ENCODE peak calls at places on chromosomes 11 and 22, in five cellular contexts. L is esophagus squamous epithelium, V is GM23248, I is PC-9, B is tibial nerve. J is an unnamed sample.

GRCh38 chr11:76800466-76801200 is 17.5 kb downstream of the TSKU start:
- DNase-seq in V (no peak), L (no peak), B (no peak), I (no peak), J (no peak)

GRCh38 chr11:92703431-92703830 is 266.0 kb upstream of the MTNR1B start:
- DNase-seq in I (no peak), V (peak; percentile 76), L (no peak), B (no peak), J (no peak)

GRCh38 chr11:113974741-113975470 is at the start of gene HTR3A:
- DNase-seq in L (no peak), V (no peak), I (peak; percentile 53), B (no peak), J (no peak)

GRCh38 chr11:107969219-107969618 is 39.5 kb upstream of the CUL5 start:
- DNase-seq in L (no peak), I (no peak), V (peak; percentile 2), B (no peak), J (no peak)

GRCh38 chr11:75328426-75329277 is 22.8 kb downstream of the ARRB1 start:
- DNase-seq in L (no peak), B (peak; percentile 53), I (peak; percentile 92), V (peak; percentile 86), J (peak; percentile 10)

GRCh38 chr22:41841085-41841712 is 8.3 kb downstream of the SREBF2 start:
- DNase-seq in I (peak; percentile 84), V (no peak), L (no peak), B (no peak), J (no peak)

GRCh38 chr11:129645943-129646342 is 169.7 kb upstream of the TMEM45B start:
- DNase-seq in B (no peak), I (no peak), L (no peak), V (no peak), J (no peak)

GRCh38 chr11:63915961-63916836 is 765 bp downstream of the RCOR2 start:
- DNase-seq in I (no peak), V (peak; percentile 64), B (no peak), L (no peak), J (no peak)

GRCh38 chr22:21731503-21731902 is 4.1 kb downstream of the YPEL1 start:
- DNase-seq in L (no peak), B (no peak), I (no peak), V (no peak), J (no peak)

GRCh38 chr22:25137577-25138525 is 61.8 kb upstream of the CRYBB3 start:
- DNase-seq in I (no peak), B (no peak), V (no peak), L (no peak), J (no peak)

GRCh38 chr22:46665751-46666280 is 45.6 kb downstream of the GRAMD4 start:
- DNase-seq in I (no peak), L (no peak), B (no peak), V (no peak), J (no peak)

GRCh38 chr22:46667245-46667623 is 47.0 kb downstream of the GRAMD4 start:
- DNase-seq in L (no peak), B (no peak), V (no peak), I (no peak), J (no peak)

GRCh38 chr22:46666577-46667244 is 46.5 kb downstream of the GRAMD4 start:
- DNase-seq in V (no peak), I (no peak), B (no peak), L (no peak), J (no peak)

GRCh38 chr22:46669201-46669600 is 49.0 kb downstream of the GRAMD4 start:
- DNase-seq in V (no peak), I (no peak), B (no peak), L (no peak), J (no peak)

DNA sequence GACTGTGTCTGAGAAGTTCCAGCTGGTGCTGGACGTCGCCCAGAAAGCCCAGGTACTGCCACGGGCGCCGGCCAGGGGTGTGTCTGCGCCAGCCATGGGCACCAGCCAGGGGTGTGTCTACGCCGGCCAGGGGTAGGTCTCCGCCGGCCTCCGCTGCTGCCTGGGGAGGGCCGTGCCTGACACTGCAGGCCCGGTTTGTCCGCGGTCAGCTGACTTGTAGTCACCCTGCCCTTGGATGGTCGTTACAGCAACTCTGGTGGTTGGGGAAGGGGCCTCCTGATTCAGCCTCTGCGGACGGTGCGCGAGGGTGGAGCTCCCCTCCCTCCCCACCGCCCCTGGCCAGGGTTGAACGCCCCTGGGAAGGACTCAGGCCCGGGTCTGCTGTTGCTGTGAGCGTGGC is 47.9 kb downstream of the GRAMD4 start:
- DNase-seq in V (no peak), B (no peak), I (no peak), L (no peak), J (no peak)
- H3K36me3 ChIP-seq in V (no peaks in the 10 kb centered on the region), B (peaks cover 88% of the 10 kb centered on the region), I (peaks cover 16% of the 10 kb centered on the region), L (peaks cover 53% of the 10 kb centered on the region), J (no peaks in the 10 kb centered on the region)

GRCh38 chr11:2390091-2390870 is 10.3 kb upstream of the TSSC4 start:
- DNase-seq in I (no peak), B (no peak), V (no peak), L (no peak), J (no peak)
- H3K4me1 ChIP-seq in I (peaks cover 7% of the 10 kb centered on the region), B (peaks cover 75% of the 10 kb centered on the region), V (peaks cover 18% of the 10 kb centered on the region), L (peaks cover 95% of the 10 kb centered on the region), J (peaks cover 54% of the 10 kb centered on the region)

DNA sequence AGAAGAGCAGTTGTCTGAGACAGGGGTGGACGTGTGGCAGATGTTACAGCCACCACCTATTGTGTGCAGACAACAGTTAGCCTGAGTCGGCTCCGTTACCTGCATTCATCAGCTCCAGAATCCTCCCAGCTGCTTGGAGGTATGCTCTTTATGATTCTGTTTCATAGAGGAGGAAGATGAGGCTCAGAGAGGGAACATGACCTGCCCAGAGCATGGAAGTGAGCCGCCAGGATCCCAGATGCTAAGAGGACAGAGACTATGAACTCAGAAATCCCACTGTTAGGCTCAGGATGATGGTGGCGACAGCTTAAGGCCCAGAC is 1.5 kb downstream of the EMID1 start:
- DNase-seq in L (no peak), I (no peak), V (no peak), B (no peak), J (no peak)
- H3K27me3 ChIP-seq in L (peaks cover 24% of the 10 kb centered on the region), I (peaks cover 41% of the 10 kb centered on the region), V (peaks cover 16% of the 10 kb centered on the region), B (no peaks in the 10 kb centered on the region), J (no peaks in the 10 kb centered on the region)

DNA sequence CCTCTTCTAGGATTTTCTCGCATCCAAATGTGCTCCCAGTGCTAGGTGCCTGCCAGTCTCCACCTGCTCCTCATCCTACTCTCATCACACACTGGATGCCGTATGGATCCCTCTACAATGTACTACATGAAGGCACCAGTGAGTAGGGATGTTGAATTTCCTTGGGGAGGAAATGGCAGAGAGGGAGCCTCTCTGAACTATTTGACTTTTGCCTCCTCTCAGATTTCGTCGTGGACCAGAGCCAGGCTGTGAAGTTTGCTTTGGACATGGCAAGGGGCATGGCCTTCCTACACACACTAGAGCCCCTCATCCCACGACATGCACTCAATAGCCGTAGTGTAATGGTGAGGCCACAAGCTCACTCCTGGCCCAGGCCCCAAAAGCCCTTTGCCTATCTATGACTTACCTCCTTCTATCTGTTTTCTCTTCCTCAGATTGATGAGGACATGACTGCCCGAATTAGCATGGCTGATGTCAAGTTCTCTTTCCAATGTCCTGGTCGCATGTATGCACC is 2.5 kb downstream of the TAF10 start:
- DNase-seq in B (no peak), V (no peak), L (no peak), I (no peak), J (no peak)
- H3K36me3 ChIP-seq in B (peaks cover 49% of the 10 kb centered on the region), V (peaks cover 32% of the 10 kb centered on the region), L (peaks cover 29% of the 10 kb centered on the region), I (peaks cover 4% of the 10 kb centered on the region), J (peaks cover 37% of the 10 kb centered on the region)

GRCh38 chr22:28812491-28812890 is 12.1 kb upstream of the XBP1 start:
- DNase-seq in L (no peak), B (no peak), I (no peak), V (no peak), J (no peak)

GRCh38 chr22:28815729-28816128 is 15.4 kb upstream of the XBP1 start:
- DNase-seq in V (no peak), I (no peak), B (no peak), L (no peak), J (no peak)

GRCh38 chr22:28813772-28814518 is 13.6 kb upstream of the XBP1 start:
- DNase-seq in L (no peak), I (peak; percentile 60), B (no peak), V (no peak), J (no peak)

GRCh38 chr22:28816994-28817530 is 16.7 kb upstream of the XBP1 start:
- DNase-seq in I (no peak), V (no peak), L (no peak), B (no peak), J (no peak)

DNA sequence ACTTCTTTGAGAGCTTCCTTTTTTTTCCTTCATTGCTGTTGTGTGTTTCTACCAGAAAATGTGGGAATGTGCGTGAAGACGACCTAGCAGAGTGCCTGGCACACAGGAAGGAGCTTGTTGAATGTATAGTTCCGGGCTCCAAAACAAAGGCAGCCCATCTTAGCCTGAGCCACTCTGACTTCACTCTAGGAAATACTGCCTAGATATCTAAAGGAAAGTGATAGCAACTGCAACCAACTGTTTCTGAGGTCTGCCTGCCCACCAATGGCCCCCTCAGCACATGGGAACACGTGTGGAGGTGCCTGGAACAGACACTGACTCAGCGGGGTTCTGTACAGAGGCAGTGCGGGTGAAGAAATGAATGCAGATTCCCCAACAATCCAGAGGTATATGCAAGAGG is 14.7 kb upstream of the XBP1 start:
- DNase-seq in V (no peak), L (no peak), B (no peak), I (no peak), J (no peak)
- H3K4me1 ChIP-seq in V (no peaks in the 10 kb centered on the region), L (peaks cover 95% of the 10 kb centered on the region), B (peaks cover 18% of the 10 kb centered on the region), I (peaks cover 48% of the 10 kb centered on the region), J (peaks cover 86% of the 10 kb centered on the region)

GRCh38 chr11:117836077-117836960 is 11.8 kb upstream of the FXYD2 start:
- DNase-seq in B (no peak), L (no peak), I (peak; percentile 54), V (no peak), J (no peak)
- H3K27me3 ChIP-seq in B (no peaks in the 10 kb centered on the region), L (peaks cover 62% of the 10 kb centered on the region), I (peaks cover 32% of the 10 kb centered on the region), V (peaks cover 41% of the 10 kb centered on the region), J (no peaks in the 10 kb centered on the region)

DNA sequence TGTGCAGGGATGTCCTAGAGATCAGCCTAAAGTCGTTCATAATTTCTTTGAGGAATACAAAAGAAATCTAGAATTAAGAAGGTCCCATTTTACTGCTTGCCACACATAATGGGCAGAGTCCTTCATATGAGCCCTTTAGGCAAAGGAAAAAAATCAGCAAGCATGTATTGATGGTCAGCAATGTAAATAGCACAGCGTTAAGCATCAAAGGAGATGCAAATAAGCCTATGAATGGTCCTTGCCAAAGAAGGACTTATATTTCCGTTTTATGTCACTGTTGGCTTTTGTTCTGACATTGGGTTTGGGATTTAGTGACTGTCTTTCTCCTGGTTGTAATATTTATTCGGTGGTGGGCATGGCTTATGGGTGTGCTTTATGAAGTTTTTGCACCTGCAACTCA is 69.8 kb downstream of the CD44 start:
- DNase-seq in V (no peak), I (no peak), B (no peak), L (no peak), J (no peak)
- H3K36me3 ChIP-seq in V (peaks cover 78% of the 10 kb centered on the region), I (peaks cover 96% of the 10 kb centered on the region), B (peaks cover 50% of the 10 kb centered on the region), L (no peaks in the 10 kb centered on the region), J (peaks cover 49% of the 10 kb centered on the region)

GRCh38 chr11:118892515-118892914 is 8.8 kb downstream of the CXCR5 start:
- DNase-seq in I (peak; percentile 54), B (no peak), V (peak; percentile 0), L (no peak), J (peak; percentile 74)
- H3K4me1 ChIP-seq in I (peaks cover 22% of the 10 kb centered on the region), B (peaks cover 35% of the 10 kb centered on the region), V (peaks cover 34% of the 10 kb centered on the region), L (peaks cover 66% of the 10 kb centered on the region), J (peaks cover 97% of the 10 kb centered on the region)

GRCh38 chr11:133953571-133953970 is 3.2 kb downstream of the IGSF9B start:
- DNase-seq in V (no peak), I (no peak), L (no peak), B (no peak), J (no peak)
- H3K27me3 ChIP-seq in V (peaks cover 40% of the 10 kb centered on the region), I (peaks cover 68% of the 10 kb centered on the region), L (peaks cover 97% of the 10 kb centered on the region), B (peaks cover 3% of the 10 kb centered on the region), J (peaks cover 14% of the 10 kb centered on the region)